ENCODE peak calls at places on chromosomes 7 and 10, in ten cellular contexts. F, C, P, G, X, L, R, U, E and V are unnamed samples.

GRCh38 chr7:24701232-24701898 is 55.9 kb downstream of the GSDME start:
- DNase-seq in X (no peak), C (no peak), R (peak; percentile 89), E (peak; percentile 79), L (no peak), F (no peak), P (peak; percentile 95), G (peak; percentile 94), U (peak; percentile 37), V (no peak)

GRCh38 chr7:5424689-5425506 is 1.3 kb upstream of the TNRC18 start:
- DNase-seq in C (peak; percentile 81), E (peak; percentile 35), G (no peak), P (peak; percentile 51), F (peak; percentile 67), R (peak; percentile 76), X (peak; percentile 91), U (peak; percentile 74), L (peak; percentile 64), V (peak; percentile 70)

GRCh38 chr7:117673367-117673766 is 193.5 kb downstream of the CFTR start:
- DNase-seq in L (no peak), E (no peak), C (peak; percentile 37), G (peak; percentile 16), P (no peak), R (peak; percentile 18), F (no peak), U (peak; percentile 73), X (peak; percentile 78), V (peak; percentile 55)

GRCh38 chr7:2754086-2754485 is 66.1 kb downstream of the AMZ1 start:
- DNase-seq in R (peak; percentile 19), L (no peak), C (no peak), U (no peak), G (peak; percentile 39), X (no peak), F (no peak), P (no peak), E (no peak), V (no peak)

GRCh38 chr7:143512488-143513340 is 35.0 kb downstream of the TAS2R41 start:
- DNase-seq in L (no peak), F (no peak), U (no peak), P (no peak), E (peak; percentile 71), G (no peak), C (peak; percentile 48), X (no peak), R (peak; percentile 53), V (no peak)

GRCh38 chr10:131897297-131897899 is 3.4 kb upstream of the PPP2R2D start:
- DNase-seq in P (no peak), E (no peak), X (no peak), R (no peak), U (no peak), L (peak; percentile 71), C (no peak), F (no peak), G (no peak), V (no peak)

GRCh38 chr7:17447728-17448478 is 149.5 kb downstream of the AHR start:
- DNase-seq in P (peak; percentile 10), E (no peak), L (no peak), C (no peak), F (no peak), X (no peak), R (no peak), U (no peak), G (no peak), V (no peak)

GRCh38 chr10:89283988-89284475 is 17.8 kb upstream of the IFIT2 start:
- DNase-seq in G (peak; percentile 70), E (peak; percentile 15), R (peak; percentile 86), L (peak; percentile 64), P (peak; percentile 64), F (peak; percentile 84), X (no peak), C (peak; percentile 20), U (peak; percentile 78), V (no peak)

DNA sequence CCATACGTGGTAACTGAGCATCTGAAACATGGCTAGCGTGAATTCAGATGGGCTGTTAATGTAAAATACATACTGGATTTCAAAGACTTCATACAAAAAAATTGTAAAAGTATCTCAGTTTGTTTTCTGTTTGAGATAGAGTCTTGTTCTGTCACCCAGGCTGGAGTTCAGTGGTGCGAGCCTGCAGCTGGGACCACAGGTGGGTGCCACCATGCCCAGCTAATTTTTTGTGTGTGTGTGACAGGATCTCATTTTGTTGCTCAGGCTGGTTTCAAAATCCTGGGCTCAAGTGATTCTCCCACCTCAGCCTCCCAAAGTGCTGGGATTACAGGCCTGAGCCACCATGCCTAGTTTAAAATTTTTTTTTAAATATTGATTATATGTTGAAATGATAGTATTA is 4.5 kb downstream of the TMEM243 start:
- DNase-seq in G (no peak), L (no peak), F (no peak), U (no peak), R (no peak), X (no peak), C (no peak), E (no peak), P (no peak), V (no peak)
- H3K4me1 ChIP-seq in G (peaks cover 8% of the 10 kb centered on the region), L (peaks cover 5% of the 10 kb centered on the region), F (peaks cover 32% of the 10 kb centered on the region), U (peaks cover 10% of the 10 kb centered on the region), R (peaks cover 44% of the 10 kb centered on the region), X (peaks cover 46% of the 10 kb centered on the region), C (peaks cover 15% of the 10 kb centered on the region), E (peaks cover 5% of the 10 kb centered on the region), P (peaks cover 8% of the 10 kb centered on the region), V (peaks cover 11% of the 10 kb centered on the region)

GRCh38 chr10:113854019-113854756 is at the start of the genes DCLRE1A and NHLRC2:
- DNase-seq in E (peak; percentile 78), U (peak; percentile 86), X (peak; percentile 94), C (peak; percentile 79), P (peak; percentile 67), G (peak; percentile 64), F (peak; percentile 75), L (peak; percentile 72), R (peak; percentile 90), V (peak; percentile 83)

GRCh38 chr10:113856563-113856962 is 2.1 kb downstream of the NHLRC2 start:
- DNase-seq in R (peak; percentile 40), E (no peak), X (no peak), C (peak; percentile 20), F (no peak), P (no peak), L (no peak), U (no peak), G (no peak), V (no peak)

GRCh38 chr10:113853577-113854018 is 284 bp downstream of the DCLRE1A start:
- DNase-seq in X (no peak), F (no peak), C (peak; percentile 24), G (peak; percentile 4), E (no peak), R (peak; percentile 44), U (no peak), L (no peak), P (peak; percentile 16), V (no peak)

GRCh38 chr10:113857210-113857609 is 2.7 kb downstream of the NHLRC2 start:
- DNase-seq in C (no peak), F (no peak), L (no peak), G (no peak), R (peak; percentile 30), X (no peak), P (no peak), E (no peak), U (no peak), V (no peak)

DNA sequence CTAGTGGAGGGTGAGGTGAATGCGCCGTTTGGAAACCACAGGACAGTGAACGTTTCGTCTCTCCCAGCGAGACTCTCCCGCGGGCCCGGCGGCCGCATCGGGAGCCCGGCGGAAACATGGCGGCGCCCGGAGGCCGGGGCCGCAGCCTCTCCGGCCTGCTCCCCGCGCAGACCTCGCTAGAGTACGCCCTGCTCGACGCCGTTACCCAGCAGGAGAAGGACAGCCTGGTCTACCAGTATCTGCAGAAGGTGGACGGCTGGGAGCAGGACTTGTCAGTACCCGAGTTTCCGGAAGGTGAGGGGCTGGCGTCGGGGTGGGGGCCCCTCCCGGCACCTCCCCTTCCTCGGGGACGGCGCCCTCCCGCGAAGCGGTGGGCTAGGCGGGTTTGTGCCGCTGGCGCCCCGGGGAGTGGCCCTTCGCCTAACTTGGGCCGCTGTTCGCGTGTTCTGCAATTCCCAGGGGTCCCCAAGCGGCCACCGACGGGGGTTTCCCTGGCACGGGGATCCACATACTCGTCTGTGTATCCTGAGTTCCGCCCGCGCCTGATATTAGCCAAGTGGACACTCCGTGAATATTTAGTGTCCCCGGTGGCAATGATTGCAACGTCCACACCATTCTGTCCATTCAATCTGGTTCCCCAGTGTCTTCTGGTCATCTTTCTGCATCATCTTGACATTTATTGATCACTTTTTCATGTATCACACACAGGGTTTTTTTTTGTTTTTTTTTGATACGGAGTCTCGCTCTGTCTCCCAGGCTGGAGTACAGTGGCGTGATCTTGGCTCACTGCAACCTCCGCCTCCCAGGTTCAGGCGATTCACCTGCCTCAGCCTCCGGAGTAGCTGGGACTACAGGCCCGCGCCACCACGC is 531 bp downstream of the NHLRC2 start:
- DNase-seq in F (peak; percentile 58), G (peak; percentile 39), X (peak; percentile 88), L (peak; percentile 52), R (peak; percentile 79), C (peak; percentile 47), U (peak; percentile 73), P (no peak), E (peak; percentile 31), V (peak; percentile 76)
- H3K4me1 ChIP-seq in F (peaks cover 49% of the 10 kb centered on the region), G (peaks cover 17% of the 10 kb centered on the region), X (peaks cover 15% of the 10 kb centered on the region), L (peaks cover 6% of the 10 kb centered on the region), R (peaks cover 27% of the 10 kb centered on the region), C (peaks cover 3% of the 10 kb centered on the region), U (peaks cover 17% of the 10 kb centered on the region), P (peaks cover 43% of the 10 kb centered on the region), E (peaks cover 16% of the 10 kb centered on the region), V (peaks cover 53% of the 10 kb centered on the region)

DNA sequence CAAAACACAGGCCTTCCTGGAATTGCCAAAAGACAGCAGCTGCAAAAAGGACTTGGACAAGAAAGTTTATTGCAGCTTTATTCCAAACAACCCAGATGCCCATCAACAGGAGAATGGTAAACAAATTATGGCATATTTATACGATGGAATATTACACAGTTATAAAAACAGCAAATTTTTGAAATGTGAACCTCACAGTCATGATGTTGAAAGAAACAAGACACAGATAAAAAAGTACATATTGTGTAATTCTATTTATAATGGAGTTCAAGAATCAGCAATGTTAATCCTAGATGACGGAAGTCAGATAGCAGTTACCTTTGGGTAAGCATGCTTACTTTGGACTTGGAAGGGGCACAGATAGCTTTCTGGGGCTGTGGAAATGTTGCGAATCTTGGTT is 44.4 kb downstream of the SYPL1 start:
- DNase-seq in R (no peak), P (no peak), F (no peak), G (no peak), E (no peak), C (no peak), L (no peak), X (no peak), U (no peak), V (no peak)
- H3K4me1 ChIP-seq in R (peaks cover 30% of the 10 kb centered on the region), P (peaks cover 76% of the 10 kb centered on the region), F (peaks cover 31% of the 10 kb centered on the region), G (peaks cover 26% of the 10 kb centered on the region), E (peaks cover 80% of the 10 kb centered on the region), C (peaks cover 9% of the 10 kb centered on the region), L (peaks cover 15% of the 10 kb centered on the region), X (peaks cover 29% of the 10 kb centered on the region), U (peaks cover 36% of the 10 kb centered on the region), V (peaks cover 22% of the 10 kb centered on the region)

DNA sequence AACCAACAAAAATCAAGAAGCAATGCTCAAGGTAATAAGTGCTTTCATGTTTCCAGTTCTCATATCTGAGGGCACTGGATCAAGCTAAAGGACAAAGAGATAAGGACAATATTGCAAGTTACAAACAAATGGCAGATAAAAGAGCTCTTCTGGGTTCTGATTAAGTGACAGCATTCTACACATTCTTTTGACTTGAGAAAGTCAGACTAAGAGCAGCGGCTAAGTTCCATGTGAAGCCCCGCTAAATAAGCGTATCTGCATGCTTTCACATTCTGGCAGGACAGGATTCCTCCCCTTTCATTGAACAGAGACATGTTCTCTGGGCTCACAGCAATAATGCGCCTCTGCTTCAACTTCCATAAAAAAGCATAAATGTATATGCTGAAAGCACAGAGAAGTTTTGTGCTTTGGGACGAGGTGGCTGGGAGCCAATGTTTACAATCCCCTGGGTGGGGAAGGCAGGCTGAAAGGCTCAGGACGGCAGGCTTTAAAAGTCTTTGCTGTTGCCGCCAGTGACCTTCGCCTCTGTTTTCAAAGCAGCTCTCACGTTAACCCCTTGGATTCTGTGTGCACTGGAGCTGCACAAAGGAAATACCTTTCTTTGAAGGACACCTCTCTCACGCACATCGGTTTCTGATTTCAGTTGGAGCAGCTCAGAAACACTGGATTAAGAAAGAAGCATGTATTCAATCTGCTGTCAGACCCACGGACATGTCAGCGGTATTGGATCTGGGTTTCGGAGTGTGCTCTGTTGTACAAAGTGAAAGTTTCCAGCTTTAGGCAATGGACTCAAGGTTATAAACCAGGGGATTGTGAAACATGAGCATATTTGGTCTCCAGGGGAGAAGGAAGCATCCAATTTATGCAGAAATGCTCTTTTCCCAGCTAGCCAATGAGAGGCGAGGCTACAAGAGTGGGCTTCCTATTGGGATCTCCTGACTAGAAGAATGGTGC is 105.4 kb upstream of the FAM133B start:
- DNase-seq in U (peak; percentile 87), R (peak; percentile 82), F (no peak), E (peak; percentile 77), P (peak; percentile 61), G (peak; percentile 86), C (peak; percentile 91), L (peak; percentile 40), X (no peak), V (peak; percentile 49)
- H3K4me1 ChIP-seq in U (peaks cover 46% of the 10 kb centered on the region), R (peaks cover 52% of the 10 kb centered on the region), F (peaks cover 40% of the 10 kb centered on the region), E (peaks cover 54% of the 10 kb centered on the region), P (peaks cover 15% of the 10 kb centered on the region), G (peaks cover 57% of the 10 kb centered on the region), C (peaks cover 4% of the 10 kb centered on the region), L (peaks cover 5% of the 10 kb centered on the region), X (peaks cover 9% of the 10 kb centered on the region), V (peaks cover 47% of the 10 kb centered on the region)